ENCODE peak calls at places on chromosomes 13 and 19, in four cellular contexts. H is IMR-90, S is HepG2, K is HCT116. I is an unnamed sample.

GRCh38 chr19:45613926-45614725 is 12.1 kb upstream of the GPR4 start:
- DNase-seq in H (peak), S (no peak), K (peak), I (no peak)

GRCh38 chr13:21010621-21011020 is 50.8 kb downstream of the LATS2 start:
- DNase-seq in H (peak), S (peak), K (no peak), I (no peak)

GRCh38 chr19:19053508-19054314 is 10.1 kb upstream of the SLC25A42 start:
- DNase-seq in H (peak), S (peak), K (peak), I (peak)

GRCh38 chr13:20812890-20813289 is 39.1 kb upstream of the EEF1AKMT1 start:
- DNase-seq in H (no peak), S (no peak), K (no peak), I (no peak)

GRCh38 chr13:100399455-100399854 is 189.1 kb downstream of the GGACT start:
- DNase-seq in H (no peak), S (no peak), K (no peak), I (no peak)

GRCh38 chr19:55385749-55386514 is at the start of gene RPL28:
- DNase-seq in H (peak), S (peak), K (peak), I (peak)

GRCh38 chr19:35832054-35832453 is 19.4 kb upstream of the PRODH2 start:
- DNase-seq in H (no peak), S (no peak), K (no peak), I (no peak)

GRCh38 chr13:75480691-75481175 is 1.2 kb downstream of the TBC1D4 start:
- DNase-seq in H (peak), S (peak), K (peak), I (no peak)

GRCh38 chr19:13181747-13182388 is 31.7 kb downstream of the IER2 start:
- DNase-seq in H (peak), S (no peak), K (no peak), I (no peak)

GRCh38 chr19:48113190-48113917 is 2.7 kb upstream of the PLA2G4C start:
- DNase-seq in H (peak), S (no peak), K (no peak), I (no peak)

GRCh38 chr13:95536629-95537241 is 15.8 kb upstream of the CLDN10 start:
- DNase-seq in H (peak), S (no peak), K (peak), I (no peak)

GRCh38 chr19:28687296-28687695 is 525.7 kb downstream of the UQCRFS1 start:
- DNase-seq in H (no peak), S (no peak), K (no peak), I (no peak)

GRCh38 chr19:36026091-36026876 is 6.4 kb downstream of the CLIP3 start:
- DNase-seq in H (no peak), S (no peak), K (no peak), I (no peak)

GRCh38 chr13:40598599-40598998 is 67.8 kb downstream of the FOXO1 start:
- DNase-seq in H (no peak), S (no peak), K (no peak), I (no peak)

GRCh38 chr19:1923319-1923718 is 17.7 kb upstream of the CSNK1G2 start:
- DNase-seq in H (no peak), S (no peak), K (no peak), I (no peak)

GRCh38 chr13:23980160-23980551 is 82.9 kb upstream of the C1QTNF9B start:
- DNase-seq in H (peak), S (peak), K (no peak), I (peak)

GRCh38 chr19:38266070-38266469 is 1.7 kb downstream of the SPINT2 start:
- DNase-seq in H (no peak), S (no peak), K (no peak), I (no peak)

GRCh38 chr19:38263696-38264485 is 482 bp upstream of the SPINT2 start:
- DNase-seq in H (peak), S (peak), K (peak), I (no peak)

GRCh38 chr19:38265213-38265861 is 964 bp downstream of the SPINT2 start:
- DNase-seq in H (no peak), S (no peak), K (no peak), I (no peak)

GRCh38 chr19:38264486-38265212 is at the start of gene SPINT2:
- DNase-seq in H (no peak), S (no peak), K (peak), I (peak)

DNA sequence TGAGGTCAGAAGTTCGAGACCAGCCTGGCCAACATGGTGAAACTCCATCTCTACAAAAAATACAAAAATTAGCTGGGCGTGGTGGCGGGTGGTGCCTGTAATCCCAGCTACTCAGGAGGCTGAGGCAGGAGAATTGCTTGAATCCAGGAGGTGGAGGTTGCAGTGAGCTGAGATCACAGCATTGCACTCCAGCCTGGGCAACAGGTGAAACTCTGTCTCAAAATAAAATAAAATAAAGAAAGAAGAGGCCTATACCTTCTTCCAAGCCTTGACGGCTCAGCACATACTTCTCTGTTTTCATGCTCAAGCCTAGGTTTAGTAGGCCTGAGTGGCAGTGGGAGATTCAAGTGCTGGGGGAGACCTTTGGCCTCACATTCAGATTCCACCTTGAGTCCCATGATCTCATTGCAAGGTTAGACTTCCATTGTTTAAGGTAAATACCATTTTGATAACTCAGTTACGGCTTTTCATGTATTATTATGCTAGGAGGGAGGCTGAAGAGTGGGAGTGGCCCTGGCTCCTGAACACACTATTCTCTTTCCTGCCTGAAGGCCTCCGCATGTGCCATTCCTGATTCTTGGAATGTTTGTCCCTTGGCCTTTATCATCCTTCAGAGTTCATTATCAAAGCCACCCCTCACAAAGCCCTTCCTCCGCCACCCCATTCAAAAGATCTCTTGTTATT is 1.6 kb upstream of the SPINT2 start:
- DNase-seq in H (no peak), S (no peak), K (no peak), I (no peak)
- TF ChIP-seq CEBPB in H (no peak), S (no peak), K (no peak), I (no peak)

GRCh38 chr13:30618186-30618937 is 642 bp downstream of the USPL1 start:
- DNase-seq in H (no peak), S (peak), K (no peak), I (no peak)
- H2AFZ ChIP-seq in H (peak), S (peak), K (no peak), I (peak)

GRCh38 chr19:634975-635652 is 1.8 kb upstream of the POLRMT start:
- DNase-seq in H (no peak), S (no peak), K (no peak), I (no peak)

GRCh38 chr19:629961-630714 is 3.2 kb downstream of the POLRMT start:
- DNase-seq in H (no peak), S (no peak), K (no peak), I (no peak)

GRCh38 chr19:633068-633785 is at the start of gene POLRMT:
- DNase-seq in H (peak), S (peak), K (peak), I (peak)

GRCh38 chr19:633786-634639 is 676 bp upstream of the POLRMT start:
- DNase-seq in H (peak), S (no peak), K (no peak), I (no peak)

GRCh38 chr19:632228-633067 is 889 bp downstream of the POLRMT start:
- DNase-seq in H (peak), S (peak), K (no peak), I (no peak)
- TF ChIP-seq CEBPB in H (no peak), S (peak), K (no peak), I (no peak)

GRCh38 chr13:44365008-44365407 is 8.6 kb upstream of the SERP2 start:
- DNase-seq in H (peak), S (no peak), K (peak), I (no peak)

GRCh38 chr13:44364019-44364418 is 9.6 kb upstream of the SERP2 start:
- DNase-seq in H (no peak), S (peak), K (no peak), I (no peak)

GRCh38 chr13:44362394-44363040 is 11.1 kb upstream of the SERP2 start:
- DNase-seq in H (no peak), S (no peak), K (no peak), I (no peak)

GRCh38 chr13:44365899-44366298 is 7.7 kb upstream of the SERP2 start:
- DNase-seq in H (no peak), S (peak), K (no peak), I (no peak)

GRCh38 chr13:44364601-44365000 is 9.0 kb upstream of the SERP2 start:
- DNase-seq in H (peak), S (peak), K (peak), I (no peak)
- H2AFZ ChIP-seq in H (no peak), S (no peak), K (peak), I (no peak)

DNA sequence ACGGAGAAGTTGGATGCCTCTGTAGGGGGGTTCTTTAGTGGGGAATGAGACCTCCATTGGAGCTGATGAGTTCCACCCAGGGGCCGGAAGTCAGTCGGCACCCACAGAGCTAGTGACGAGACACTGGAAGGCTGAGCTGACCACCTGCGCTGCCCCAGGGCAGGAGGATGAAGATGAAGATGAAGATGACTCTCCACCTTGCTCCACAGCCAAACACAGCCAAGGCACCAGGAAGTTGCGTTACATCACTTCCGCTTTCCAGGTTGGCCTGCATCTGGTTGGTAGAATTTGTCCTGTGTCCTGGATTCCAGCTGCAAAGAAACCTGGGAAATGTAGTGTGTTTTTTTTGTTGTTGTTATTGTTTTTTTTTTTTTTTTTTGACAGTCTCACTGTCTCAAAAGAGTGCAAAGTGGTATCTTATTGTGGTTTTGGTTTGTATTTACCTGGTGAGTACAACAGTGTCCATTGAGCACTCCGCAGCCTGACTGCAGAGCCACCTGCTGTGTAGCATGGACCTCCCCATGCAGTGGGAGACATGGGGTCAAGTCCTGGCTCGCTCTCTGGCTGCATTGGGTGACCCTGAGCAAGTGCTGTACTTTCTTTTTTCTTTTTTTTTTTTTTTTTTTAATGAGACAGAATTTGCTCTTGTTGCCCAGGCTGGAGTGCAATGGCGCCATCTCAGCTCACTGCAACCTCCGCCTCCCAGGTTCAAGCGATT is 1.9 kb downstream of the TBC1D17 start:
- DNase-seq in H (no peak), S (no peak), K (peak), I (no peak)
- TF ChIP-seq CEBPB in H (no peak), S (no peak), K (no peak), I (no peak)

GRCh38 chr19:4136680-4137088 is 12.8 kb upstream of the MAP2K2 start:
- DNase-seq in H (no peak), S (peak), K (no peak), I (no peak)

GRCh38 chr19:4134351-4134750 is 10.4 kb upstream of the MAP2K2 start:
- DNase-seq in H (no peak), S (no peak), K (no peak), I (no peak)

DNA sequence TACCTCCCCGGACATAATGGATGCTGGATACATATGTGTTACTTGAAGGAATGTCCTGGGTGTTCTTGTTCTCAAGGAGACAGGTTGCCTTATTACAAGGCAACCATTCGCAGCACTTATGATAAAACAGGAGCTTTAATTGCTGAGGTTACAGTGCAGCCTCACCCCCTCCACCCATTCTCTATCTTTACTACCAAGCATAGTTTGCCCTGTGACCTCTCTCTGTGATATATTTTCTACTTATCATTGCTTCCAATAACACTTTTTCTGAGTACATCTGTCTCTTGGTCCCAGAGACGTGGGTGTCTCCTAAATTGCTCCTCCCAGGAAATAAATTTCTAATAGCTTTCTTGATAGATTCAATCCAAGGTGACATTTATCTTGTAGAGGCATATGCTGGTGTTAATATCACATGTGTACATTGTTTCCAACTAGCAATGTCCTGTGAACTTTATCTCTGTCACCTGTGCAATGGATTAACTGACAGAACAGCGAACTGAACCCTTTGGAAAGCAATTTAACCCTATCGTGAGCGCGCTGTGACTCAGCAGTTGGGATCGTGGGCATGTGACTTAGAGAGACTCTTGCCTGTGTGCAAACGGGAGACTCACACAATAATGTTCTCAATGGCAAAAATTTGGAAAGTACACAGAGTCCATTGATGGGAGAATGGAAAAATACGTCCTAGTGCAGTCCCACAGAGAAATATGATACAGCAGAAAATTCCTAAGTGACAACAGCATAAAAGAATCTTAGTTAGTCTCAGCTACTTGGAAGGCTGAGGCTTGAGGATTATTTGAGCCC is 6.9 kb upstream of the MAP2K2 start:
- DNase-seq in H (peak), S (peak), K (peak), I (no peak)
- H2AFZ ChIP-seq in H (peak), S (no peak), K (peak), I (no peak)

DNA sequence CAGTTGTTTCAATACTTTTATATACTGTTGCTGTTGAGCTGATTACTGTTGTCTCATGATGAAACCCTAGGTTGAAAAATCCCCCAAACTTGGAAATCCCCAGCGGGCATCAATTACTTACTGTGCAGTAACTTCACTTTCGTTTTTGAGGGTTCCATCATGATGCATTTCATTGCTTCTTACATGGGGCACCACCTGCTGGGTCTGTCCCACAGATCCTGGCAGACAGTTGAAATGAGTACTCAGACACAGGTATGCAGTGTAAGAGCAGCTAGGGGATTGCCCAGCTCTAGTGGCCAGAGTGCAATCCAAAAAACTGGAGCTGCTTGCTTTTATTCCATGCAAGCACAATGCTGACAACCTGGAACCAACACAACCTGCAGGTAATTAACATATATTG is 132.5 kb upstream of the ZNF91 start:
- DNase-seq in H (no peak), S (no peak), K (no peak), I (no peak)
- TF ChIP-seq CEBPB in H (no peak), S (no peak), K (no peak), I (no peak)

DNA sequence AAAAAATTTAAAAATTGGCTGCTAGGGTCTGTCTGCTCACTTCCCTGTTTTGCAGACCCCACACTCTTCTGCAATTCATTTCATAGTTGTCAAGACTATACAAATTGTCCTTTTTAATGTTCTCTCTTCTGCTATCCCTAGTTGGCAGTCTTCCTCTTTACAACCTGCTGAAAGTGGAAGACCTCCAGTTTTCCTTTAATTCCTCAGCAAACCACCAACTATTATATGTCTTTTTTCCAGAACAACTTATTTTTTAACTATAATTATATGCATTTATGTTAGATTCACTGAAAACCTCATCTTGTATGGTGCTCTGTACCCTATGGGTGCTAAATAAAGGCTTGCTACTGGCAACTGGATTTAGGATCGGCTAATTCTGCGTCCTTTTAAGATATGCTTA is 1.1 kb upstream of the PHF11 start:
- DNase-seq in H (no peak), S (no peak), K (no peak), I (no peak)
- H2AFZ ChIP-seq in H (no peak), S (no peak), K (no peak), I (no peak)

GRCh38 chr13:101554420-101555125 is 102.1 kb downstream of the ITGBL1 start:
- DNase-seq in H (no peak), S (no peak), K (no peak), I (no peak)

GRCh38 chr13:101552797-101553196 is 100.3 kb downstream of the ITGBL1 start:
- DNase-seq in H (peak), S (no peak), K (no peak), I (no peak)

GRCh38 chr13:101556676-101557121 is 104.2 kb downstream of the ITGBL1 start:
- DNase-seq in H (peak), S (no peak), K (no peak), I (no peak)

DNA sequence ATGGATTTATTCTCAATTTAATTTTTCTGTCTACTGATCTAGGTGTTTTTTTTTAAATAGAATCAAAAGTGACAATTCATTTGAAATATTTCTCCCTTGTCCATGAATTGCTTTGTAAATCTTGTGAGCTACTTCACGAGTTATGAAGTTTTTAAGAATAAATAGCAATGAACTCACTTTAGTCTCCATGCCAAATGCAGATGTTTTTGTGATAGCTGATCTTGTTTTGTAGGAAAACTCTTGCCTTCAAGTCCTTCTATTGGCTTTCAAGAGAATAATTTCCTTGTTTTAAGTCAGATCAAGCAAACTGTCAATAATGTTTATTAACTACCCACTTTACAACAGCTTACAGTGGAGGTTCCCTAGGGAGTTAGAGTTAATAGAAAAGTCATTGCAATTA is 99.8 kb downstream of the ITGBL1 start:
- DNase-seq in H (no peak), S (no peak), K (no peak), I (no peak)
- TF ChIP-seq CEBPB in H (no peak), S (no peak), K (no peak), I (no peak)